ENCODE peak calls at places on chromosomes 6 and 20, in eight cellular contexts. M is fibroblast of the conjunctiva, O is 8988T, K is putamen, S is B cell, L is upper lobe of right lung, P is fibroblast of pulmonary artery, R is NCI-H1105. B is an unnamed sample.

GRCh38 chr20:10579942-10580341 is 93.9 kb downstream of the JAG1 start:
- DNase-seq in S (no peak), O (no peak), R (no peak), P (no peak), L (no peak), K (no peak), M (no peak), B (no peak)

GRCh38 chr20:21262812-21263211 is 40.3 kb upstream of the XRN2 start:
- DNase-seq in S (no peak), R (no peak), K (no peak), O (no peak), M (no peak), L (no peak), P (no peak), B (no peak)

GRCh38 chr20:61925555-61926252 is 140.0 kb downstream of the TAF4 start:
- DNase-seq in M (no peak), O (no peak), R (no peak), P (peak; percentile 16), L (peak; percentile 52), K (no peak), S (no peak), B (peak; percentile 13)

GRCh38 chr6:3625980-3626533 is 125.5 kb downstream of the PXDC1 start:
- DNase-seq in M (no peak), S (no peak), R (no peak), L (no peak), O (no peak), P (no peak), K (no peak), B (no peak)

GRCh38 chr6:83250235-83250634 is 57.1 kb downstream of the RWDD2A start:
- DNase-seq in S (no peak), M (no peak), P (no peak), R (no peak), O (no peak), K (no peak), L (no peak), B (no peak)

GRCh38 chr6:45610832-45611231 is 233.1 kb upstream of the SUPT3H start:
- DNase-seq in L (no peak), M (no peak), R (no peak), K (no peak), S (no peak), P (no peak), O (no peak), B (no peak)

GRCh38 chr20:36645998-36646397 is at the start of gene SLA2:
- DNase-seq in L (peak; percentile 66), O (no peak), S (peak; percentile 63), P (no peak), M (no peak), K (no peak), R (no peak), B (no peak)

GRCh38 chr6:119343167-119343566 is 6.4 kb downstream of the MAN1A1 start:
- DNase-seq in K (no peak), O (no peak), S (no peak), P (no peak), R (no peak), M (no peak), L (no peak), B (no peak)

GRCh38 chr6:43308101-43308989 is at the start of gene CRIP3:
- DNase-seq in R (peak; percentile 74), K (no peak), P (peak; percentile 56), S (peak; percentile 72), L (no peak), O (no peak), M (peak; percentile 10), B (no peak)

GRCh38 chr6:52405243-52405642 is 14.9 kb upstream of the EFHC1 start:
- DNase-seq in K (no peak), M (no peak), P (no peak), S (no peak), O (no peak), L (no peak), R (no peak), B (no peak)

GRCh38 chr6:287500-287883 is 4.8 kb upstream of the DUSP22 start:
- DNase-seq in L (no peak), S (no peak), R (no peak), K (no peak), M (no peak), P (no peak), O (no peak), B (no peak)

GRCh38 chr20:51042657-51043247 is 19.8 kb upstream of the KCNG1 start:
- DNase-seq in S (no peak), P (no peak), R (no peak), M (no peak), K (no peak), L (peak; percentile 15), O (no peak), B (no peak)

GRCh38 chr6:4402477-4402976 is 267.2 kb upstream of the ECI2 start:
- DNase-seq in S (no peak), R (no peak), L (no peak), O (no peak), K (no peak), M (peak; percentile 56), P (peak; percentile 92), B (no peak)

GRCh38 chr20:19806806-19807691 is 49.0 kb downstream of the RIN2 start:
- DNase-seq in O (no peak), M (peak; percentile 41), L (no peak), S (no peak), R (peak; percentile 95), P (peak; percentile 72), K (no peak), B (no peak)

B was measured in brain pericyte.